ENCODE peak calls at places on chromosomes 11 and 22, in four cellular contexts. O, Z, R and G are unnamed samples.

GRCh38 chr11:131300304-131300703 is 70.1 kb upstream of the NTM start:
- DNase-seq in O (no peak), Z (no peak), R (no peak), G (no peak)

GRCh38 chr22:20131593-20131855 is at the start of gene ZDHHC8:
- DNase-seq in O (peak; percentile 74), Z (no peak), R (no peak), G (peak; percentile 66)

GRCh38 chr11:67111261-67111660 is 7.8 kb upstream of the KDM2A start:
- DNase-seq in O (no peak), Z (no peak), R (no peak), G (no peak)

GRCh38 chr22:19942071-19942885 is 660 bp upstream of the TXNRD2 start:
- DNase-seq in O (peak; percentile 84), Z (no peak), R (peak; percentile 72), G (no peak)

GRCh38 chr22:32897400-32897799 is 95.9 kb downstream of the TIMP3 start:
- DNase-seq in O (peak; percentile 37), Z (no peak), R (no peak), G (no peak)

GRCh38 chr11:88402784-88403183 is 65.2 kb upstream of the CTSC start:
- DNase-seq in O (no peak), Z (no peak), R (no peak), G (no peak)

GRCh38 chr22:23696326-23696851 is 5.6 kb downstream of the RGL4 start:
- DNase-seq in O (no peak), Z (peak; percentile 33), R (peak; percentile 80), G (peak; percentile 75)

GRCh38 chr11:96391698-96392307 is 2.0 kb downstream of the JRKL start:
- DNase-seq in O (peak; percentile 8), Z (no peak), R (no peak), G (no peak)

GRCh38 chr11:102279641-102280170 is 37.6 kb upstream of the BIRC3 start:
- DNase-seq in O (no peak), Z (peak; percentile 68), R (no peak), G (no peak)

GRCh38 chr11:6472934-6473333 is 807 bp downstream of the TRIM3 start:
- DNase-seq in O (no peak), Z (no peak), R (no peak), G (no peak)

GRCh38 chr11:34855021-34855753 is 61.0 kb downstream of the APIP start:
- DNase-seq in O (no peak), Z (no peak), R (no peak), G (no peak)

GRCh38 chr11:130894322-130895025 is 21.8 kb downstream of the SNX19 start:
- DNase-seq in O (peak; percentile 81), Z (peak; percentile 15), R (peak; percentile 16), G (peak; percentile 12)

GRCh38 chr22:39205344-39206021 is 39.3 kb downstream of the PDGFB start:
- DNase-seq in O (peak; percentile 61), Z (no peak), R (no peak), G (no peak)

GRCh38 chr22:29737251-29738117 is 17.7 kb downstream of the CABP7 start:
- DNase-seq in O (no peak), Z (no peak), R (no peak), G (no peak)

GRCh38 chr11:118790357-118791014 is 478 bp downstream of the DDX6 start:
- DNase-seq in O (peak; percentile 81), Z (peak; percentile 26), R (peak; percentile 47), G (peak; percentile 24)

GRCh38 chr11:107397357-107397756 is 60.3 kb downstream of the CWF19L2 start:
- DNase-seq in O (peak; percentile 53), Z (no peak), R (no peak), G (no peak)

GRCh38 chr11:100674212-100674611 is 12.9 kb upstream of the ARHGAP42 start:
- DNase-seq in O (no peak), Z (no peak), R (no peak), G (no peak)

GRCh38 chr11:6438979-6439571 is 1.7 kb downstream of the HPX start:
- DNase-seq in O (peak; percentile 71), Z (no peak), R (peak; percentile 52), G (no peak)

GRCh38 chr11:61952882-61953281 is 2.7 kb downstream of the BEST1 start:
- DNase-seq in O (no peak), Z (no peak), R (no peak), G (no peak)

GRCh38 chr11:123202155-123202714 is 7.2 kb upstream of the CLMP start:
- DNase-seq in O (no peak), Z (no peak), R (no peak), G (no peak)

GRCh38 chr22:26416670-26417270 is 12.3 kb upstream of the ASPHD2 start:
- DNase-seq in O (no peak), Z (no peak), R (no peak), G (no peak)

GRCh38 chr11:48047616-48048015 is 67.3 kb downstream of the PTPRJ start:
- DNase-seq in O (no peak), Z (no peak), R (no peak), G (no peak)

GRCh38 chr11:61580292-61580888 is 486 bp downstream of the SYT7 start:
- DNase-seq in O (peak; percentile 17), Z (no peak), R (no peak), G (no peak)

GRCh38 chr22:30286813-30287625 is 2.3 kb downstream of the CASTOR1 start:
- DNase-seq in O (peak; percentile 78), Z (no peak), R (peak; percentile 69), G (peak; percentile 80)

GRCh38 chr11:79342686-79343085 is 98.1 kb downstream of the TENM4 start:
- DNase-seq in O (no peak), Z (no peak), R (no peak), G (no peak)

GRCh38 chr11:31366795-31367194 is 2.7 kb downstream of the DCDC1 start:
- DNase-seq in O (no peak), Z (no peak), R (no peak), G (no peak)

GRCh38 chr22:42939451-42939881 is 75.5 kb downstream of the PACSIN2 start:
- DNase-seq in O (no peak), Z (no peak), R (no peak), G (no peak)
- TF ChIP-seq POLR2AphosphoS5 in O (no peak), Z (no peak), R (no peak), G (no peak)

DNA sequence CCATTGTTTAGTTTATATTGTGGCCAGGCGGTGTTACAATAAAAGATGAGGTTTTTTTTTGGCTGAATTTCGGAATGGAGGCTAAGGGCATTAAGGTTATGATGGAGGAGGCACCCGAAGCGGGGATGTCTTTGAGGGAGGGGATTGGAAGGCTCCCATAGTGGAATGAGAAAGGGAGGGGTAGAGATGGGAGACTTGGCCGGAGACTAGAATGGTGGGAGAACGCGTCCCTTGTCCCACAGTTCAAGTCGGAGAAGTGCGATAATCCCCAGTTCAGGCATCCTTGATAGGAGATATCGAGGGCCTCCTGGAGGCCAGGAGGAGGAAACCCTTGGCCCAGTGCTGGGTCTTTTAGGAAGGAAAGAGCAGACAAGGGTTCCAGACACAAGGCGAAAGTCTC is 21.6 kb downstream of the ZNF195 start:
- DNase-seq in O (no peak), Z (no peak), R (no peak), G (no peak)
- TF ChIP-seq SPI1 in O (no peak), Z (no peak), R (no peak), G (no peak)

GRCh38 chr11:26846222-26846621 is 124.4 kb upstream of the SLC5A12 start:
- DNase-seq in O (no peak), Z (no peak), R (no peak), G (no peak)
- TF ChIP-seq POLR2AphosphoS5 in O (no peak), Z (no peak), R (no peak), G (no peak)

GRCh38 chr11:115999437-115999836 is 495.2 kb upstream of the CADM1 start:
- DNase-seq in O (no peak), Z (no peak), R (no peak), G (no peak)
- TF ChIP-seq SPI1 in O (no peak), Z (no peak), R (no peak), G (no peak)

GRCh38 chr11:110086892-110087309 is 6.3 kb upstream of the ZC3H12C start:
- DNase-seq in O (no peak), Z (no peak), R (no peak), G (no peak)

GRCh38 chr11:110090466-110091026 is 2.6 kb upstream of the ZC3H12C start:
- DNase-seq in O (no peak), Z (no peak), R (no peak), G (no peak)

GRCh38 chr11:110087820-110088534 is 5.2 kb upstream of the ZC3H12C start:
- DNase-seq in O (no peak), Z (no peak), R (no peak), G (no peak)

GRCh38 chr11:110089617-110090282 is 3.4 kb upstream of the ZC3H12C start:
- DNase-seq in O (no peak), Z (no peak), R (no peak), G (no peak)

GRCh38 chr11:110088535-110089344 is 4.5 kb upstream of the ZC3H12C start:
- DNase-seq in O (no peak), Z (no peak), R (no peak), G (no peak)
- TF ChIP-seq POLR2AphosphoS5 in O (no peak), Z (peak; percentile 64), R (no peak), G (peak; percentile 44)

GRCh38 chr11:46382644-46383403 is 1.4 kb downstream of the MDK start:
- DNase-seq in O (peak; percentile 73), Z (no peak), R (no peak), G (no peak)
- TF ChIP-seq SPI1 in O (no peak), Z (no peak), R (no peak), G (no peak)

GRCh38 chr11:2128512-2129322 is 10.5 kb downstream of the IGF2 start:
- DNase-seq in O (no peak), Z (no peak), R (no peak), G (no peak)
- TF ChIP-seq POLR2AphosphoS5 in O (no peak), Z (no peak), R (no peak), G (no peak)

GRCh38 chr22:42963231-42963595 is 51.7 kb downstream of the PACSIN2 start:
- DNase-seq in O (no peak), Z (no peak), R (no peak), G (no peak)

GRCh38 chr22:42962295-42963230 is 52.4 kb downstream of the PACSIN2 start:
- DNase-seq in O (peak; percentile 51), Z (no peak), R (peak; percentile 35), G (no peak)

GRCh38 chr22:42967005-42967404 is 47.9 kb downstream of the PACSIN2 start:
- DNase-seq in O (no peak), Z (no peak), R (no peak), G (no peak)

GRCh38 chr22:42966389-42966998 is 48.5 kb downstream of the PACSIN2 start:
- DNase-seq in O (no peak), Z (no peak), R (no peak), G (no peak)

DNA sequence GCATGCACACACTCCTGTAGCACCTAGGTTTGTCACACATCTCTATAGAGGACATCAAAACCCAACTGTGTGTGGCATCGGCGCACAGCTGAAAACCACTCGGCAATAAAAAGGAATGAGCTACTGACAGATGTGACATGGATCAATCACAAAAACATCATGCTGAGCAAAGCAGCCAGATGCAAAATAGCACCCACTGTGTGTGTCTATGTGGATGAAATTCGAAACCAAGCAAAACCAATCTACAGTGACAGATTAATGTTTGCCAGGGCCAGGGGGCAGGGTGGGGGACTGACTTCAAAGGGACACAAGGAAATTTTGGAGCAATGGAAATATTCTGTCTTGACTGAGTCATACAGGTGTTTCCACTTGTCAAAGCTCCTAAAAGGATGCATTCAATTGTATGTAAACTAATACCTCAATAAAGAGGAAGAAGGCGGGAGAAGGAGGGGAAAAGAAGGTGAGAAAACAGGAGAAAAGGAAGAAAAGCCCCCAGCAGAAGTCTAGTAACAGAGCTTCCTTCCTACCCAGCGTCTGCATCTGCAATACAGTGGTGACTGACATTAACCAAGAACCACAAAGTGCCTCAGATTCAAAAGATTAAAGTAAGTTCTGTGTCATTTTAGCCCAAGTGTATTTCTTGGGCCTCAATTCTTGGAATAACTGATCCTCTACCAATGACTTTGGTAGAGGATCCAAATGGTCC is 49.8 kb downstream of the PACSIN2 start:
- DNase-seq in O (no peak), Z (no peak), R (no peak), G (no peak)
- TF ChIP-seq SPI1 in O (no peak), Z (no peak), R (no peak), G (no peak)